ENCODE peak calls at places on chromosomes 7 and 10, in seven cellular contexts. K is uterus, Y is stomach, A is OCI-LY7, B is astrocyte, X is PC-9, Q is osteoblast. W is an unnamed sample.

GRCh38 chr7:143042821-143043271 is 9.3 kb upstream of the OR6V1 start:
- DNase-seq in Q (no peak), B (no peak), Y (no peak), X (no peak), K (no peak), A (no peak), W (no peak)

GRCh38 chr7:44293561-44294324 is 31.7 kb downstream of the CAMK2B start:
- DNase-seq in B (no peak), K (no peak), A (no peak), Y (peak; percentile 25), Q (peak; percentile 31), X (no peak), W (no peak)

GRCh38 chr10:1425886-1426285 is 311.4 kb downstream of the ADARB2 start:
- DNase-seq in K (no peak), X (no peak), Q (peak; percentile 5), A (peak; percentile 27), B (no peak), Y (no peak), W (no peak)

GRCh38 chr7:19747740-19748339 is 25.6 kb downstream of the TMEM196 start:
- DNase-seq in B (peak; percentile 20), A (peak; percentile 34), X (peak; percentile 60), K (no peak), Q (peak; percentile 25), Y (no peak), W (no peak)

GRCh38 chr7:129853661-129854268 is 99.0 kb downstream of the UBE2H start:
- DNase-seq in X (peak; percentile 93), Y (no peak), K (no peak), B (no peak), Q (no peak), A (no peak), W (peak; percentile 18)

GRCh38 chr7:159115601-159116501 is 28.8 kb downstream of the VIPR2 start:
- DNase-seq in B (no peak), Y (no peak), Q (no peak), A (no peak), K (peak; percentile 11), X (no peak), W (no peak)

GRCh38 chr7:125030756-125031387 is 101.2 kb upstream of the POT1 start:
- DNase-seq in K (no peak), X (no peak), Q (no peak), Y (no peak), B (no peak), A (no peak), W (no peak)

GRCh38 chr7:64872351-64872750 is 30.7 kb upstream of the ZNF273 start:
- DNase-seq in A (no peak), B (no peak), X (no peak), Q (peak; percentile 78), Y (peak; percentile 22), K (no peak), W (peak; percentile 60)

GRCh38 chr7:50661345-50662058 is 96.3 kb upstream of the DDC start:
- DNase-seq in A (peak; percentile 17), B (no peak), Q (no peak), K (no peak), Y (no peak), X (no peak), W (no peak)

GRCh38 chr10:60114765-60115586 is 208.6 kb upstream of the CCDC6 start:
- DNase-seq in Q (peak; percentile 71), X (no peak), Y (no peak), A (peak; percentile 56), B (peak; percentile 61), K (peak; percentile 23), W (no peak)

GRCh38 chr10:34758447-34758996 is 56.6 kb downstream of the PARD3 start:
- DNase-seq in Q (peak; percentile 62), A (no peak), B (peak; percentile 95), Y (no peak), X (peak; percentile 94), K (no peak), W (no peak)

GRCh38 chr10:79981673-79982485 is 33.0 kb upstream of the SFTPD start:
- DNase-seq in B (peak; percentile 15), Y (peak; percentile 72), X (peak; percentile 65), K (peak; percentile 19), Q (peak; percentile 91), A (no peak), W (no peak)

GRCh38 chr7:17299477-17299991 is 1.1 kb downstream of the AHR start:
- DNase-seq in X (no peak), B (no peak), Y (no peak), Q (peak; percentile 52), A (no peak), K (no peak), W (no peak)

GRCh38 chr10:113958631-113959382 is 84.9 kb upstream of the ADRB1 start:
- DNase-seq in Q (peak; percentile 94), K (no peak), A (no peak), X (peak; percentile 76), B (peak; percentile 93), Y (peak; percentile 46), W (no peak)

GRCh38 chr10:113064039-113064438 is 114.0 kb downstream of the TCF7L2 start:
- DNase-seq in B (no peak), Y (no peak), K (no peak), Q (no peak), A (no peak), X (no peak), W (no peak)

GRCh38 chr7:7249814-7250213 is 67.5 kb downstream of the C1GALT1 start:
- DNase-seq in Q (no peak), X (no peak), Y (no peak), K (no peak), B (no peak), A (no peak), W (no peak)
- H3K27ac ChIP-seq in Q (no peak overlapping the region), X (no peak overlapping the region), Y (no peak overlapping the region), K (no peak overlapping the region), B (no peak overlapping the region), A (no peak overlapping the region), W (no peak overlapping the region)

GRCh38 chr10:78452782-78453181 is 419.1 kb downstream of the RPS24 start:
- DNase-seq in K (no peak), Y (no peak), X (no peak), A (no peak), B (no peak), Q (no peak), W (no peak)
- H3K4me3 ChIP-seq in K (no peak overlapping the region), Y (no peak overlapping the region), X (no peak overlapping the region), A (no peak overlapping the region), B (no peak overlapping the region), Q (no peak overlapping the region), W (no peak overlapping the region)

DNA sequence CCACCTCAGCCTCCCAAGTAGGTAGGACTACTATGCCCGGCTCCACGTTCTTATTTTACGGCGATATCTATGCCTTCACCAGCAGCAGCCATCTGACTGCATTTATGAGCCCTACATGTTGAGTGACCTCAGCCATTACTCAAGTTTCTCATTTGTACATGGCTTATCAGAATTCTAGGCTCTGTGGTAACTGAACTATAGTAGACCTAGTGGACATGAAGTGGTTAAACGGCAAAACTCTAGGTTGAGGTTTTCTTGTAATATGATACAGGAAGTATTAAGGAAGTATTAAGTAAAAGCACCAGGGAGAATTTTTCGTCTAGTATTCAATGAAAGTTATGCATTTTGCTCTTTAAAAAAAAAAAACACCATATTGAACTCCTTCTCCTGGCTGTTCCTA is 39.7 kb upstream of the EPC1 start:
- DNase-seq in B (peak; percentile 3), A (no peak), Y (no peak), Q (no peak), K (no peak), X (peak; percentile 36), W (no peak)
- H3K27ac ChIP-seq in B (no peak overlapping the region), A (no peak overlapping the region), Y (no peak overlapping the region), Q (no peak overlapping the region), K (no peak overlapping the region), X (no peak overlapping the region), W (no peak overlapping the region)

GRCh38 chr7:96075510-96076349 is 246.2 kb downstream of the SLC25A13 start:
- DNase-seq in K (peak; percentile 41), A (peak; percentile 25), Q (peak; percentile 92), X (no peak), B (peak; percentile 16), Y (peak; percentile 63), W (peak; percentile 85)

GRCh38 chr7:96080021-96080420 is 241.9 kb downstream of the SLC25A13 start:
- DNase-seq in B (no peak), K (no peak), Y (no peak), A (no peak), X (no peak), Q (no peak), W (no peak)

DNA sequence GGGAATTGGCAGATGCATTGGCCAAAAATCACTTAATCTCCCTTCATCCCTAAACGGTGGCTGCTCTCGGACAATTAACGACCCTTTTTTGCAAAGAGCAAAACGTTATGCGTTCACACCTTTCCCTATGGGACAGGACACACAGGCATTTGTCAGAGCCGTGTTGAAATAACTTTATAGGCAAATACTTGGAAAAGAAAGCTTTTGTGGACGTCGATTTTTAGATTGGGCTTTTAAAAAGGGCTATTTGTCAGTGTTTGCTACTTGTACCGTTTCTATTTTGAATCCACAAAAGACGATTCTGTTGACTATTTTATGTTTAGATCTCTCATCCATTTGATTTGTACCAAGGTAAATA is 245.6 kb downstream of the SLC25A13 start:
- DNase-seq in K (no peak), B (no peak), A (no peak), Q (peak; percentile 34), X (no peak), Y (no peak), W (no peak)
- H3K4me3 ChIP-seq in K (no peak overlapping the region), B (peak overlapping the region; percentile 81), A (no peak overlapping the region), Q (peak overlapping the region; percentile 81), X (peak overlapping the region; percentile 73), Y (peak overlapping the region; percentile 50), W (peak overlapping the region; percentile 58)

DNA sequence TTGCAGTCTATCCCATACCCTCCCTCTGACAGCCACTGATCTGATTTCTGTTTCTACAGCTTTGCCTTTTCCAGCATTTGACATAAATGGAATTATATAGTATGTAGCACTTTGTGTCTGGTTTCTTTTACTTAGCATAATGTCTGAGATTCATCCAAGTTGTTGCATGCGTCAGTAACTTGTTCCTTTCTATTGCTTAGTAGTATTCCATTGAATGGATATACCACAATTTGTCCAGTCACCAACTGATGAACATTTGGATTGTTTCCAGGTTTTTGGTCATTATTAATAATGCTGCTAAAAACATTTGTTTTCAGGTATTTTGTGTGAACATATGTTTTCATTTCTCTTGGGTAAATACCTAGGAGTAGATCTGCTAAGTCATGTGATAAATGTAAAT is 6.5 kb upstream of the KIAA1549 start:
- DNase-seq in B (no peak), A (no peak), Q (no peak), Y (no peak), X (no peak), K (no peak), W (no peak)
- H3K27ac ChIP-seq in B (no peak overlapping the region), A (no peak overlapping the region), Q (no peak overlapping the region), Y (no peak overlapping the region), X (no peak overlapping the region), K (no peak overlapping the region), W (no peak overlapping the region)